ENCODE peak calls at places on chromosome 4, in six cellular contexts. X, V, C, W, Y and R are unnamed samples.

GRCh38 chr4:157043131-157043530 is 32.8 kb upstream of the GLRB start:
- DNase-seq in X (no peak), V (peak), C (no peak), W (peak), Y (peak), R (peak)

GRCh38 chr4:145735330-145735638 is 55.3 kb downstream of the C4orf51 start:
- DNase-seq in X (no peak), V (peak), C (no peak), W (peak), Y (no peak), R (no peak)

GRCh38 chr4:184957451-184958115 is 60.7 kb upstream of the HELT start:
- DNase-seq in X (no peak), V (no peak), C (no peak), W (no peak), Y (no peak), R (no peak)

GRCh38 chr4:151166662-151167061 is 67.2 kb downstream of the RPS3A start:
- DNase-seq in X (no peak), V (peak), C (no peak), W (no peak), Y (no peak), R (no peak)

GRCh38 chr4:92262371-92262770 is 41.4 kb upstream of the GRID2 start:
- DNase-seq in X (no peak), V (no peak), C (no peak), W (no peak), Y (no peak), R (no peak)

GRCh38 chr4:17619416-17620105 is 5.1 kb downstream of the MED28 start:
- DNase-seq in X (no peak), V (peak), C (no peak), W (peak), Y (no peak), R (no peak)

GRCh38 chr4:10582059-10582686 is 102.4 kb downstream of the CLNK start:
- DNase-seq in X (no peak), V (peak), C (peak), W (peak), Y (no peak), R (peak)

GRCh38 chr4:92266521-92266920 is 37.2 kb upstream of the GRID2 start:
- DNase-seq in X (no peak), V (no peak), C (no peak), W (no peak), Y (no peak), R (no peak)

GRCh38 chr4:48268956-48269860 is at the start of gene TEC:
- DNase-seq in X (peak), V (peak), C (peak), W (no peak), Y (peak), R (peak)

GRCh38 chr4:8862334-8862733 is 9.3 kb downstream of the HMX1 start:
- DNase-seq in X (no peak), V (no peak), C (no peak), W (no peak), Y (no peak), R (no peak)

GRCh38 chr4:139300431-139301142 is 718 bp upstream of the NAA15 start:
- DNase-seq in X (peak), V (peak), C (peak), W (peak), Y (peak), R (peak)

GRCh38 chr4:176839656-176840055 is 46.9 kb upstream of the VEGFC start:
- DNase-seq in X (no peak), V (peak), C (no peak), W (no peak), Y (no peak), R (no peak)

GRCh38 chr4:41471126-41471665 is 66.8 kb upstream of the LIMCH1 start:
- DNase-seq in X (no peak), V (no peak), C (no peak), W (no peak), Y (no peak), R (no peak)

GRCh38 chr4:155609455-155610059 is 57.1 kb upstream of the GUCY1A1 start:
- DNase-seq in X (no peak), V (no peak), C (peak), W (peak), Y (no peak), R (no peak)

GRCh38 chr4:23654791-23655190 is 235.1 kb downstream of the PPARGC1A start:
- DNase-seq in X (no peak), V (peak), C (no peak), W (peak), Y (no peak), R (no peak)

GRCh38 chr4:153131478-153132069 is 72.7 kb upstream of the TRIM2 start:
- DNase-seq in X (no peak), V (no peak), C (no peak), W (no peak), Y (no peak), R (peak)

GRCh38 chr4:71472946-71473345 is 134.1 kb downstream of the SLC4A4 start:
- DNase-seq in X (no peak), V (peak), C (no peak), W (peak), Y (no peak), R (no peak)

GRCh38 chr4:82900335-82901128 is at the start of gene THAP9:
- DNase-seq in X (peak), V (peak), C (peak), W (peak), Y (peak), R (peak)

GRCh38 chr4:39118034-39118658 is 56.1 kb downstream of the KLHL5 start:
- DNase-seq in X (no peak), V (no peak), C (no peak), W (no peak), Y (peak), R (no peak)

GRCh38 chr4:103719320-103720204 is at the start of gene TACR3:
- DNase-seq in X (no peak), V (no peak), C (no peak), W (peak), Y (no peak), R (no peak)

GRCh38 chr4:52751349-52751911 is at the start of gene ERVMER34-1:
- DNase-seq in X (no peak), V (peak), C (no peak), W (peak), Y (no peak), R (no peak)

GRCh38 chr4:74451214-74451661 is 6.3 kb downstream of the AREG start:
- DNase-seq in X (no peak), V (peak), C (no peak), W (peak), Y (peak), R (peak)

GRCh38 chr4:67522851-67523671 is 22.2 kb downstream of the CENPC start:
- DNase-seq in X (peak), V (peak), C (no peak), W (peak), Y (no peak), R (no peak)

GRCh38 chr4:1512738-1513660 is 106.8 kb upstream of the NKX1-1 start:
- DNase-seq in X (peak), V (peak), C (no peak), W (no peak), Y (no peak), R (no peak)

GRCh38 chr4:140659935-140660710 is 91.4 kb upstream of the UCP1 start:
- DNase-seq in X (no peak), V (no peak), C (no peak), W (peak), Y (no peak), R (no peak)

GRCh38 chr4:111681270-111681669 is 464.0 kb upstream of the FAM241A start:
- DNase-seq in X (no peak), V (no peak), C (no peak), W (no peak), Y (no peak), R (no peak)

GRCh38 chr4:168748807-168749206 is 252.0 kb downstream of the PALLD start:
- DNase-seq in X (no peak), V (no peak), C (no peak), W (no peak), Y (no peak), R (no peak)

GRCh38 chr4:54082168-54082567 is 17.8 kb upstream of the CHIC2 start:
- DNase-seq in X (no peak), V (peak), C (no peak), W (peak), Y (no peak), R (no peak)

GRCh38 chr4:175514174-175514573 is 297.9 kb downstream of the GPM6A start:
- DNase-seq in X (no peak), V (no peak), C (no peak), W (no peak), Y (no peak), R (no peak)